ENCODE peak calls at places on chromosomes 13 and 19, in seven cellular contexts. E is AG09309, Z is ovary, M is foreskin keratinocyte, Q is tibial nerve, W is progenitor cell of endocrine pancreas, R is osteoblast. Y is an unnamed sample.

GRCh38 chr19:4749870-4750269 is 26.2 kb upstream of the DPP9 start:
- DNase-seq in E (no peak), Z (no peak), M (no peak), W (no peak), R (peak), Q (no peak), Y (no peak)

GRCh38 chr13:85632526-85633215 is 166.5 kb downstream of the SLITRK6 start:
- DNase-seq in Z (no peak), E (no peak), M (no peak), W (no peak), Q (no peak), R (peak), Y (no peak)

GRCh38 chr13:64540468-64540867 is 2689.7 kb downstream of the PCDH9 start:
- DNase-seq in E (no peak), Q (no peak), R (no peak), W (no peak), M (no peak), Z (no peak), Y (peak)

GRCh38 chr13:97302611-97303010 is 80.5 kb downstream of the MBNL2 start:
- DNase-seq in W (no peak), E (no peak), R (no peak), Q (no peak), M (no peak), Z (no peak), Y (peak)

GRCh38 chr13:78978381-78978998 is 319.5 kb upstream of the OBI1 start:
- DNase-seq in Z (no peak), Q (peak), M (peak), E (peak), W (no peak), R (no peak), Y (peak)

GRCh38 chr13:59424661-59425060 is 739.1 kb downstream of the DIAPH3 start:
- DNase-seq in Z (no peak), R (no peak), M (peak), Q (no peak), E (peak), W (no peak), Y (no peak)

GRCh38 chr13:98752111-98752941 is at the start of gene SLC15A1:
- DNase-seq in M (no peak), Q (no peak), W (peak), R (peak), Z (no peak), E (no peak), Y (no peak)

GRCh38 chr19:38683393-38684077 is 36.1 kb downstream of the ACTN4 start:
- DNase-seq in W (peak), Z (peak), E (no peak), R (peak), M (peak), Q (no peak), Y (peak)

GRCh38 chr19:39405930-39406655 is 554 bp upstream of the ZFP36 start:
- DNase-seq in R (no peak), W (no peak), M (peak), Q (peak), Z (no peak), E (no peak), Y (peak)

GRCh38 chr19:2475018-2475701 is 767 bp upstream of the GADD45B start:
- DNase-seq in Q (no peak), Z (peak), M (peak), R (peak), E (no peak), W (no peak), Y (peak)

GRCh38 chr13:114296448-114296847 is 15.0 kb downstream of the UPF3A start:
- DNase-seq in R (no peak), E (no peak), M (no peak), Z (no peak), W (no peak), Q (no peak), Y (no peak)

GRCh38 chr19:30171138-30171635 is 201.0 kb upstream of the ZNF536 start:
- DNase-seq in E (no peak), Z (no peak), Q (no peak), W (no peak), R (no peak), M (no peak), Y (no peak)

GRCh38 chr13:70505809-70506208 is 397.6 kb upstream of the KLHL1 start:
- DNase-seq in Q (no peak), R (no peak), Z (no peak), M (peak), W (no peak), E (no peak), Y (peak)

GRCh38 chr19:12774588-12775555 is at the start of gene HOOK2:
- DNase-seq in Q (peak), M (peak), E (no peak), Z (no peak), W (peak), R (peak), Y (peak)

GRCh38 chr19:2246801-2247361 is 2.2 kb upstream of the AMH start:
- DNase-seq in E (no peak), Z (no peak), R (no peak), W (no peak), M (no peak), Q (no peak), Y (no peak)

GRCh38 chr13:44449999-44450821 is 76.6 kb downstream of the SERP2 start:
- DNase-seq in M (peak), E (no peak), Q (no peak), R (no peak), W (no peak), Z (no peak), Y (peak)

GRCh38 chr13:101397742-101398141 is 18.6 kb downstream of the NALCN start:
- DNase-seq in R (peak), E (no peak), W (no peak), Z (no peak), Q (no peak), M (peak), Y (peak)

GRCh38 chr13:94217370-94217769 is 262.1 kb downstream of the DCT start:
- DNase-seq in Z (no peak), W (no peak), R (no peak), Q (no peak), E (no peak), M (peak), Y (no peak)

GRCh38 chr13:113536461-113537110 is 46.1 kb upstream of the DCUN1D2 start:
- DNase-seq in M (no peak), Z (no peak), Q (no peak), E (no peak), W (no peak), R (peak), Y (no peak)

GRCh38 chr13:30113983-30114491 is 193.3 kb downstream of the KATNAL1 start:
- DNase-seq in Q (peak), W (no peak), M (no peak), R (no peak), Z (no peak), E (no peak), Y (no peak)

GRCh38 chr13:51825165-51825592 is 19.8 kb downstream of the TMEM272 start:
- DNase-seq in E (peak), M (no peak), Z (no peak), W (no peak), R (no peak), Q (no peak), Y (peak)

GRCh38 chr19:5691930-5692784 is 2.1 kb downstream of the RPL36 start:
- DNase-seq in M (no peak), E (no peak), Z (peak), W (no peak), Q (no peak), R (peak), Y (peak)

GRCh38 chr13:46778879-46779278 is 18.1 kb downstream of the ESD start:
- DNase-seq in Q (no peak), E (no peak), Z (no peak), M (no peak), W (no peak), R (no peak), Y (no peak)

GRCh38 chr13:101416181-101417042 is at the start of gene NALCN:
- DNase-seq in Q (no peak), R (peak), Z (no peak), W (peak), M (no peak), E (no peak), Y (peak)

GRCh38 chr19:5339470-5339949 is 1.1 kb downstream of the PTPRS start:
- DNase-seq in E (no peak), R (peak), M (no peak), Z (no peak), Q (no peak), W (no peak), Y (no peak)

GRCh38 chr19:55488986-55489710 is 912 bp downstream of the SSC5D start:
- DNase-seq in R (peak), Q (no peak), E (no peak), M (no peak), Z (peak), W (no peak), Y (no peak)

GRCh38 chr13:113761136-113761535 is 2.1 kb downstream of the TMEM255B start:
- DNase-seq in Z (no peak), M (no peak), Q (no peak), W (no peak), E (no peak), R (peak), Y (no peak)

GRCh38 chr19:33293255-33294057 is 8.9 kb downstream of the CEBPA start:
- DNase-seq in Q (no peak), E (peak), W (no peak), Z (no peak), M (peak), R (peak), Y (peak)

GRCh38 chr13:110430391-110431338 is 123.6 kb downstream of the COL4A2 start:
- DNase-seq in E (no peak), W (no peak), Q (no peak), R (no peak), M (peak), Z (no peak), Y (peak)

GRCh38 chr19:21474671-21475181 is 30.7 kb upstream of the ZNF429 start:
- DNase-seq in Z (peak), Q (peak), E (no peak), W (peak), R (peak), M (peak), Y (peak)

GRCh38 chr19:56111601-56112312 is 9.3 kb downstream of the ZNF787 start:
- DNase-seq in W (no peak), M (no peak), Z (no peak), E (no peak), Q (no peak), R (peak), Y (no peak)

GRCh38 chr19:13803038-13803437 is 7.8 kb downstream of the ZSWIM4 start:
- DNase-seq in R (peak), W (no peak), Z (no peak), Q (no peak), E (no peak), M (no peak), Y (peak)

GRCh38 chr19:13807421-13808021 is 12.3 kb downstream of the ZSWIM4 start:
- DNase-seq in E (no peak), W (no peak), M (no peak), Z (no peak), R (peak), Q (no peak), Y (no peak)

GRCh38 chr19:13808856-13809255 is 13.6 kb downstream of the ZSWIM4 start:
- DNase-seq in R (peak), Z (no peak), E (no peak), Q (no peak), W (no peak), M (no peak), Y (no peak)

GRCh38 chr19:13806728-13807127 is 11.5 kb downstream of the ZSWIM4 start:
- DNase-seq in W (no peak), E (no peak), M (no peak), Q (no peak), Z (no peak), R (peak), Y (no peak)

DNA sequence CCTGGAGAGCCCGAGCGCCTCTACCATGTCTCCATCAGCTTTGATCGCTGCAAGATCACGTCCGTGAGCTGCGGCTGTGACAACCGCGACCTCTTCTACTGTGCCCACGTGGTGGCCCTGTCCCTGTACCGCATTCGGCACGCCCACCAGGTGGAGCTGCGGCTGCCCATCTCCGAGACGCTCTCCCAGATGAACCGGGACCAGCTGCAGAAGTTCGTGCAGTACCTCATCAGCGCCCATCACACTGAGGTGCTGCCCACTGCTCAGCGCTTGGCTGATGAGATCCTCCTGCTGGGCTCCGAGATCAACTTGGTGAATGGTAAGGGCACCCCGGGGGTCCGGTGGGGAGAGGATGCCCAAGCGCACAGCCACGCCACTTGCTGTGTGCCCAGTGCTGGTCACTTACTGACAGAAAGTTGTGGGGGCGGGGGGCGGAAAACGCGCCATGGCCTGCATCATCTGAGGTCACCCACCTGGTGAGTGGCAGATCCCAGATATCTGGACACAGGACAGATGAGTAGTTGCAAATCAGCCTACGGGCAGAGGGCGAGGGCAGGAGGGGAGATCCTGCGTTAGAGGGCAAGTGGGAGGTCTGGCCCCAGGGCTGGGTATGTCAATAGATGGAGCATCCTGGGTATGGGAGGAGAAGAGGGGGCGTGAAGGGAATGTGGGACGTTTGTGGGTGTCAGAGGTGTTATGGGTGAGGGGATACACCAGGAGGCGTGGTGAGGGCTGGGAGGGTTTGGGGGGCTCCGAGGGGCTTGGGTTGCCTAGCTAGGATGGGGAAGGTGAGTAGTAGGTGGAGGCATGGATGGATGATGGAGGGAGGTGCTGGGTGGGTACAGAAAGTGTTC is 9.8 kb downstream of the ZSWIM4 start:
- DNase-seq in R (peak), E (no peak), Q (no peak), Z (no peak), M (no peak), W (no peak), Y (no peak)
- TF ChIP-seq CTCF in R (no peak), E (no peak), Q (peak), Z (no peak), M (peak), W (peak), Y (no peak)

GRCh38 chr13:21603531-21604448 is at the start of gene MICU2:
- DNase-seq in Q (peak), Z (peak), M (peak), R (peak), E (peak), W (peak), Y (peak)
- TF ChIP-seq CTCF in Q (peak), Z (peak), M (peak), R (no peak), E (no peak), W (no peak), Y (no peak)

GRCh38 chr19:46739290-46739771 is 6.5 kb upstream of the FKRP start:
- DNase-seq in W (no peak), R (peak), Q (no peak), M (no peak), E (no peak), Z (no peak), Y (no peak)
- TF ChIP-seq CTCF in W (no peak), R (no peak), Q (no peak), M (no peak), E (no peak), Z (no peak), Y (no peak)

DNA sequence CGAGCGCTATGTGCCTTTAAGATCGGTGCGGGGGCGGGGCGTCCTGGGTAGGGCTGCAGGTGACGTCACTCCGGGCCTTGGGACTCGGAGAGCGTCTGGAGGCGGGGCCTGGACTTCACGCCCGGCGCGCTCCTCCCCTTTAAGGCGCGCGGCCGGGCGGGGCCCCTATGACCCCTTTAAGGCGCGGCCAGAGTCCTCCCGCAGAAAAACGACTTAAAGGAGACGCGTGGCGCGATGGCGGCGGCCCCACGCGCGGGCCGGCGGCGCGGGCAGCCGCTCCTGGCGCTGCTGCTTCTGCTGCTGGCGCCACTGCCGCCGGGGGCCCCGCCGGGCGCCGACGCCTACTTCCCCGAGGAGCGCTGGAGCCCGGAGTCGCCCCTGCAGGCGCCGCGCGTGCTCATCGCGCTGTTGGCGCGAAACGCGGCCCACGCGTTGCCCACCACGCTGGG is at the start of gene COLGALT1:
- DNase-seq in W (peak), E (peak), R (peak), Q (peak), Z (peak), M (peak), Y (peak)
- TF ChIP-seq CTCF in W (no peak), E (no peak), R (no peak), Q (peak), Z (no peak), M (no peak), Y (no peak)

DNA sequence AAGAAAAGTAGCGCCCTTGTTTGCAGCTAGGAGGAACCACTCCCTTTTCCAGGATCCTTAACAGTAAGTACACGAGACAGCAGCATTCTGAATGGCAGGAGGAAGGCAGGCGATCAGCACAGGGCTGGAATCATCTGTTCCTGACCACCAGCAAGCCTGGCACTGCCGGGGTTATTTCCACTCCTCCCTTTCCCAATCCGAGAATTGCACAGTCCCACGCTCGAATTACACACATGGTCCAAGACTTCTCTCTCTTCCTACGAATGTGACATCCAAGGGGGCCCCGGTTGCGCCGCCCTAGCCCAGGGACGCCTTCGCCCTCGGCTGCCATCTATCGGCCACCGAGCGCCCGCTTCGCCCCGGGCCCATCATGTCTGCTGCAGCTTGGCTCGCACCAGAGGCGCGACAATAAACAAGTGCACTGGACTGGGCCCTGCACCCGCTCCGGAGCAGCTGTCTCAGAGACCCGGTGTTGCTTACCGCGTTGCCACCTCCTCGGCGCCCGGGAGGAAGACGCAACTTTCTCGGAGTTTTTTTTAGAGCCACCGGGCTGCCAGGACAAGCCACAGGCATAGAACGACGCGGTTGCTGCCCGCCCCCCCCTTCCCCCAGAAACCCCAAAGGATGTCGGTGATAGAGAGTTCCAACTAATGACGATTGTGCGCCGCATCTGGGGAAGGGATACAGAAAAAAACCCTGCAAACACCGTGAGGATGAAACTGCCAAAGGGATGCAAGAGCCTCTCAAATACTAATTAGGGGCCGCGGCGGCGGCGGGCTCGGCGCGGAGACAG is at the start of gene SLITRK5:
- DNase-seq in Q (peak), W (peak), E (no peak), Z (no peak), R (peak), M (peak), Y (peak)
- TF ChIP-seq CTCF in Q (peak), W (peak), E (peak), Z (no peak), R (peak), M (peak), Y (peak)